ENCODE peak calls at places on chromosomes 11 and 22, in six cellular contexts. Y, F, T, B, D and S are unnamed samples.

GRCh38 chr11:69985654-69986420 is 92.3 kb upstream of the ANO1 start:
- DNase-seq in F (no peak), B (no peak), Y (no peak), D (no peak), T (no peak), S (no peak)

GRCh38 chr11:32176223-32176811 is 85.4 kb downstream of the RCN1 start:
- DNase-seq in B (peak; percentile 91), T (peak; percentile 59), Y (peak; percentile 80), D (peak; percentile 91), F (peak; percentile 76), S (peak; percentile 87)

GRCh38 chr11:128174465-128175101 is 412.8 kb downstream of the ETS1 start:
- DNase-seq in B (no peak), T (no peak), D (peak; percentile 93), Y (peak; percentile 51), F (peak; percentile 67), S (peak; percentile 65)

GRCh38 chr11:128498846-128499245 is 88.5 kb downstream of the ETS1 start:
- DNase-seq in Y (peak; percentile 82), F (peak; percentile 67), T (no peak), D (peak; percentile 80), B (no peak), S (no peak)

GRCh38 chr11:61002598-61002997 is 31.1 kb downstream of the CD6 start:
- DNase-seq in Y (no peak), D (no peak), B (no peak), T (no peak), F (no peak), S (no peak)

GRCh38 chr22:33867118-33867863 is 53.0 kb downstream of the LARGE1 start:
- DNase-seq in Y (peak; percentile 81), T (no peak), B (no peak), F (peak; percentile 77), D (no peak), S (no peak)

GRCh38 chr11:271316-271715 is 6.9 kb upstream of the NLRP6 start:
- DNase-seq in T (no peak), B (no peak), D (no peak), F (no peak), Y (no peak), S (peak; percentile 12)

GRCh38 chr22:43829448-43829821 is 17.3 kb upstream of the EFCAB6 start:
- DNase-seq in F (peak; percentile 71), D (no peak), B (no peak), Y (no peak), T (no peak), S (no peak)

GRCh38 chr22:42724062-42724461 is 3.4 kb upstream of the A4GALT start:
- DNase-seq in T (no peak), F (no peak), B (no peak), Y (no peak), D (no peak), S (no peak)

GRCh38 chr11:95924414-95924760 is 480 bp upstream of the MTMR2 start:
- DNase-seq in Y (peak; percentile 45), D (peak; percentile 82), T (no peak), B (no peak), F (peak; percentile 48), S (no peak)

GRCh38 chr11:95923441-95923729 is 522 bp downstream of the MTMR2 start:
- DNase-seq in D (no peak), F (no peak), Y (no peak), T (no peak), B (no peak), S (no peak)

GRCh38 chr11:95923730-95924413 is at the start of gene MTMR2:
- DNase-seq in D (peak; percentile 91), Y (peak; percentile 87), B (peak; percentile 76), F (peak; percentile 70), T (peak; percentile 38), S (peak; percentile 88)

GRCh38 chr11:95926714-95927113 is 2.8 kb upstream of the MTMR2 start:
- DNase-seq in F (no peak), D (no peak), T (no peak), Y (no peak), B (no peak), S (no peak)

GRCh38 chr11:95925011-95925410 is 1.1 kb upstream of the MTMR2 start:
- DNase-seq in Y (peak; percentile 28), B (no peak), F (peak; percentile 34), T (no peak), D (peak; percentile 84), S (no peak)
- H2BK15ac ChIP-seq in Y (no peak overlapping the region), B (no peak overlapping the region), F (peak overlapping the region; percentile 18), T (no peak overlapping the region), D (no peak overlapping the region), S (no peak overlapping the region)

GRCh38 chr22:28259774-28260173 is 340.7 kb upstream of the PITPNB start:
- DNase-seq in D (no peak), B (no peak), F (no peak), T (no peak), Y (no peak), S (no peak)
- H2BK15ac ChIP-seq in D (no peak overlapping the region), B (no peak overlapping the region), F (no peak overlapping the region), T (no peak overlapping the region), Y (no peak overlapping the region), S (no peak overlapping the region)

DNA sequence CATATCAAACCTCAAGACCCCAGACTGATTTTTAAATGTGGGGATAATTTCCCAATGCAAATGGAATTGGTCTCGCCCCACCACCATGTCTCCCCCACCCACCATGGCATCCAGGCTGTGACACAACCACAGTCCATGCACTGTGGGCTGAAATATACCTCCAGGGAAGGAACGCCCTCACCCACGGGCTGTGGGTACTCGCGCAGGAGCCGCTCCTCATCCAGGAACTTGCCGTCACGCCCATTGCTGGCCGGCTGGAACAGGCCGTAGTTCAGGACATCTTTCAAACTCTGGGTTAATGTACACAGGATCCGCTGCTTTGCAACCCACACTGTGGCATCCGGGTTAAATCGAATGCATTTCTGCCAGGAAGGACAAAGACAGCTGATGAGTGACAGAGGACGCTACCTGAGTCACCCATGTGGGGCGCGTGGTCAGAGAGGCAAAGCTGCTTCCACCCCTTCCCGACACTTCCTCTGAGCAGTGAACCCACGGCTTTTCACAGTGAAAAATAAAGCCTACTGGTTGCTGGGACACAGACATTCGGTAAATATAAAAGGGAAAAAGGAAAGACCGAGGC is 133.6 kb downstream of the SHANK2 start:
- DNase-seq in B (no peak), D (no peak), F (no peak), Y (no peak), T (no peak), S (no peak)
- H2BK15ac ChIP-seq in B (no peak overlapping the region), D (no peak overlapping the region), F (no peak overlapping the region), Y (no peak overlapping the region), T (no peak overlapping the region), S (no peak overlapping the region)

GRCh38 chr11:121451178-121451981 is 734 bp upstream of the SORL1 start:
- DNase-seq in D (no peak), B (no peak), Y (no peak), F (no peak), T (no peak), S (no peak)
- H2BK15ac ChIP-seq in D (no peak overlapping the region), B (no peak overlapping the region), Y (peak overlapping the region; percentile 63), F (no peak overlapping the region), T (no peak overlapping the region), S (no peak overlapping the region)

DNA sequence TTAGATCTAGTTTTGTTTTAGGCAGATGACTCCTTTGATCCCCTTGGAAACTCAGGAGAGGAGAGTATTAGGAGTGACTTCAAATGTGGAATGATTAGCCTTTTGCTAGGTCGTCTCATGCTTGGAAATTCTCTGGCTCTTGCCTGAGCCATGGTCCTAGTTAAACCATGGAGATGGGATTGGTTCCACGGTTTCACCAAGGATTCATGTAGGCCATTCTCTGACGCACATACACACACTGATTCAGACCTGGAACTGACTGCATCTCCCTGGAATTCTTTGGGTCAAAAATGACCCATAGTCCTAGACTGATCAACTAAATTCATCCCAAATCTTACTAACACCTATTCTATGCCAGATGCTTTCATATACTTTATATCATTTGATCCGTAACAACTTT is 56.5 kb downstream of the POLD3 start:
- DNase-seq in F (peak; percentile 97), D (no peak), B (no peak), Y (no peak), T (no peak), S (no peak)
- H2BK15ac ChIP-seq in F (peak overlapping the region; percentile 80), D (no peak overlapping the region), B (no peak overlapping the region), Y (no peak overlapping the region), T (no peak overlapping the region), S (no peak overlapping the region)

GRCh38 chr11:118645066-118645715 is 34.3 kb downstream of the TREH start:
- DNase-seq in T (no peak), D (no peak), F (no peak), Y (no peak), B (no peak), S (no peak)
- H2BK15ac ChIP-seq in T (no peak overlapping the region), D (no peak overlapping the region), F (no peak overlapping the region), Y (no peak overlapping the region), B (no peak overlapping the region), S (no peak overlapping the region)